ENCODE peak calls at places on chromosomes 3 and 15, in four cellular contexts. M is activated CD8-positive, alpha-beta memory T cell treated with anti-CD3 and anti-CD28 coated beads for 24 hours; A is sciatic nerve; W is SK-N-DZ. Y is an unnamed sample.
A peak's percentile ranks its signal among the peaks of the same experiment; 100 is the strongest.

GRCh38 chr3:51269466-51269865 is 115.6 kb upstream of the MANF start:
- DNase-seq in M (no peak), A (no peak), W (no peak), Y (no peak)

GRCh38 chr3:63940389-63940757 is 28.2 kb upstream of the SCAANT1 start:
- DNase-seq in M (no peak), A (no peak), W (no peak), Y (no peak)

GRCh38 chr3:63961891-63962290 is 49.7 kb upstream of the SCAANT1 start:
- DNase-seq in M (no peak), A (no peak), W (peak; percentile 30), Y (no peak)

GRCh38 chr3:181791380-181791779 is 79.7 kb downstream of the SOX2 start:
- DNase-seq in M (no peak), A (no peak), W (no peak), Y (no peak)

GRCh38 chr3:52313774-52314188 is 2.3 kb upstream of the DNAH1 start:
- DNase-seq in M (no peak), A (no peak), W (no peak), Y (no peak)

GRCh38 chr15:76330281-76330680 is 6.3 kb upstream of the ISL2 start:
- DNase-seq in M (no peak), A (no peak), W (peak; percentile 75), Y (no peak)

GRCh38 chr3:98759629-98760028 is 3.5 kb upstream of the ST3GAL6 start:
- DNase-seq in M (no peak), A (no peak), W (no peak), Y (no peak)

GRCh38 chr3:156964562-156964961 is 138.4 kb downstream of the LEKR1 start:
- DNase-seq in M (no peak), A (no peak), W (no peak), Y (no peak)

GRCh38 chr3:22894877-22895276 is 308.2 kb upstream of the UBE2E2 start:
- DNase-seq in M (no peak), A (no peak), W (no peak), Y (no peak)

GRCh38 chr15:68818088-68818670 is 2.5 kb downstream of the ANP32A start:
- DNase-seq in M (peak; percentile 87), A (peak; percentile 79), W (peak; percentile 61), Y (peak; percentile 82)

GRCh38 chr3:39050020-39050419 is 1.7 kb downstream of the SCN11A start:
- DNase-seq in M (no peak), A (no peak), W (no peak), Y (no peak)

GRCh38 chr3:183306798-183307671 is 54.0 kb downstream of the B3GNT5 start:
- DNase-seq in M (peak; percentile 66), A (peak; percentile 70), W (no peak), Y (peak; percentile 86)

GRCh38 chr3:69033470-69033869 is 18.7 kb downstream of the TMF1 start:
- DNase-seq in M (no peak), A (no peak), W (no peak), Y (no peak)

GRCh38 chr3:132461544-132461943 is 44.2 kb downstream of the DNAJC13 start:
- DNase-seq in M (no peak), A (no peak), W (no peak), Y (no peak)

GRCh38 chr3:159764211-159765024 is 224.2 kb upstream of the IL12A start:
- DNase-seq in M (no peak), A (peak; percentile 75), W (peak; percentile 77), Y (peak; percentile 79)

GRCh38 chr3:57890874-57891273 is 117.3 kb upstream of the FLNB start:
- DNase-seq in M (no peak), A (no peak), W (no peak), Y (no peak)

GRCh38 chr15:39896837-39897236 is 23.2 kb downstream of the GPR176 start:
- DNase-seq in M (no peak), A (no peak), W (no peak), Y (no peak)

GRCh38 chr3:172946061-172946460 is 195.0 kb downstream of the SPATA16 start:
- DNase-seq in M (no peak), A (no peak), W (no peak), Y (no peak)

GRCh38 chr15:74608776-74609175 is 6.9 kb upstream of the CLK3 start:
- DNase-seq in M (no peak), A (no peak), W (no peak), Y (no peak)

GRCh38 chr15:101026686-101027272 is 107.6 kb downstream of the LRRK1 start:
- DNase-seq in M (peak; percentile 42), A (no peak), W (no peak), Y (peak; percentile 54)

GRCh38 chr3:8629151-8630021 is 15.2 kb downstream of the SSUH2 start:
- DNase-seq in M (no peak), A (peak; percentile 68), W (no peak), Y (peak; percentile 76)

GRCh38 chr15:51830279-51830806 is 890 bp downstream of the TMOD3 start:
- DNase-seq in M (no peak), A (no peak), W (no peak), Y (no peak)

GRCh38 chr3:112027839-112028238 is 6.7 kb upstream of the TMPRSS7 start:
- DNase-seq in M (no peak), A (no peak), W (peak; percentile 11), Y (no peak)

GRCh38 chr3:32276279-32276841 is 37.9 kb downstream of the CMTM8 start:
- DNase-seq in M (no peak), A (no peak), W (no peak), Y (no peak)

GRCh38 chr15:52287114-52287513 is 8.5 kb downstream of the MYO5C start:
- DNase-seq in M (no peak), A (no peak), W (no peak), Y (no peak)

GRCh38 chr15:100914876-100915275 is 4.3 kb upstream of the LRRK1 start:
- DNase-seq in M (no peak), A (no peak), W (no peak), Y (no peak)

Y was measured in cardiac septum.